ENCODE peak calls at places on chromosomes 2 and 18, in nine cellular contexts. J, E, C, L, P, K, N, D and O are unnamed samples.
A peak's percentile ranks its signal among the peaks of the same experiment; 100 is the strongest.

GRCh38 chr2:239264838-239265651 is 135.8 kb downstream of the HDAC4 start:
- DNase-seq in J (no peak), E (peak; percentile 51), C (no peak), L (peak; percentile 90), P (no peak), K (no peak), N (peak; percentile 66), D (peak; percentile 86), O (peak; percentile 60)

GRCh38 chr2:235052514-235053354 is 100.9 kb downstream of the SH3BP4 start:
- DNase-seq in J (no peak), E (no peak), C (no peak), L (no peak), P (peak; percentile 63), K (no peak), N (no peak), D (peak; percentile 62), O (no peak)

GRCh38 chr2:25131253-25131566 is 37.2 kb downstream of the POMC start:
- DNase-seq in J (no peak), E (no peak), C (no peak), L (no peak), P (no peak), K (no peak), N (no peak), D (no peak), O (no peak)

GRCh38 chr2:164412831-164413230 is 208.5 kb downstream of the GRB14 start:
- DNase-seq in J (no peak), E (no peak), C (no peak), L (no peak), P (no peak), K (no peak), N (no peak), D (no peak), O (no peak)

GRCh38 chr2:134718956-134719814 is at the start of gene TMEM163:
- DNase-seq in J (peak; percentile 54), E (no peak), C (no peak), L (peak; percentile 21), P (peak; percentile 85), K (no peak), N (peak; percentile 15), D (peak; percentile 86), O (no peak)

GRCh38 chr2:55141572-55142413 is 90.3 kb downstream of the CLHC1 start:
- DNase-seq in J (no peak), E (no peak), C (no peak), L (no peak), P (no peak), K (no peak), N (no peak), D (no peak), O (no peak)

GRCh38 chr2:102841107-102841840 is 79.4 kb downstream of the TMEM182 start:
- DNase-seq in J (peak; percentile 77), E (peak; percentile 12), C (peak; percentile 8), L (no peak), P (peak; percentile 87), K (no peak), N (no peak), D (no peak), O (peak; percentile 58)

GRCh38 chr18:26546875-26547301 is 1.5 kb downstream of the KCTD1 start:
- DNase-seq in J (peak; percentile 31), E (no peak), C (no peak), L (no peak), P (no peak), K (no peak), N (no peak), D (peak; percentile 75), O (no peak)

GRCh38 chr2:207854484-207855386 is 85.0 kb upstream of the FZD5 start:
- DNase-seq in J (no peak), E (no peak), C (no peak), L (no peak), P (no peak), K (no peak), N (no peak), D (no peak), O (no peak)

GRCh38 chr2:241105641-241106040 is 3.6 kb upstream of the MTERF4 start:
- DNase-seq in J (no peak), E (no peak), C (no peak), L (no peak), P (peak; percentile 44), K (no peak), N (no peak), D (no peak), O (no peak)

GRCh38 chr2:104944495-104944894 is 90.6 kb downstream of the POU3F3 start:
- DNase-seq in J (peak; percentile 23), E (peak; percentile 31), C (peak; percentile 38), L (no peak), P (no peak), K (peak; percentile 41), N (no peak), D (no peak), O (no peak)

GRCh38 chr2:88099798-88100488 is 27.9 kb downstream of the FABP1 start:
- DNase-seq in J (peak; percentile 95), E (peak; percentile 13), C (peak; percentile 60), L (no peak), P (no peak), K (peak; percentile 36), N (no peak), D (no peak), O (no peak)

GRCh38 chr2:134247679-134248078 is 6.2 kb upstream of the MGAT5 start:
- DNase-seq in J (no peak), E (no peak), C (no peak), L (no peak), P (no peak), K (no peak), N (no peak), D (no peak), O (no peak)

GRCh38 chr2:213188971-213189899 is 37.8 kb upstream of the IKZF2 start:
- DNase-seq in J (peak; percentile 26), E (peak; percentile 32), C (no peak), L (no peak), P (no peak), K (no peak), N (no peak), D (no peak), O (no peak)

GRCh38 chr2:20614201-20615045 is 36.5 kb downstream of the HS1BP3 start:
- DNase-seq in J (no peak), E (no peak), C (no peak), L (no peak), P (peak; percentile 62), K (no peak), N (no peak), D (peak; percentile 66), O (no peak)

GRCh38 chr2:208466133-208466919 is 59.7 kb downstream of the PTH2R start:
- DNase-seq in J (peak; percentile 46), E (no peak), C (peak; percentile 71), L (no peak), P (no peak), K (peak; percentile 19), N (no peak), D (no peak), O (no peak)

GRCh38 chr2:181305151-181306123 is 151.7 kb upstream of the ITGA4 start:
- DNase-seq in J (peak; percentile 15), E (no peak), C (no peak), L (peak; percentile 60), P (no peak), K (no peak), N (no peak), D (peak; percentile 76), O (no peak)

GRCh38 chr2:18830962-18831361 is 241.6 kb upstream of the NT5C1B start:
- DNase-seq in J (no peak), E (no peak), C (no peak), L (no peak), P (no peak), K (no peak), N (no peak), D (no peak), O (no peak)

GRCh38 chr2:8496617-8497016 is 185.2 kb upstream of the ID2 start:
- DNase-seq in J (no peak), E (no peak), C (no peak), L (no peak), P (no peak), K (no peak), N (no peak), D (no peak), O (no peak)